ENCODE peak calls at places on chromosome 16, in seven cellular contexts. J, N, I, T, X, V and A are unnamed samples.

GRCh38 chr16:3070608-3071111 is 5.2 kb downstream of the IL32 start:
- DNase-seq in T (no peak), J (no peak), X (no peak), N (no peak), I (no peak), V (peak), A (no peak)

GRCh38 chr16:252366-253337 is 18.0 kb downstream of the FAM234A start:
- DNase-seq in I (no peak), J (no peak), T (peak), X (peak), N (no peak), V (no peak), A (peak)

GRCh38 chr16:67329901-67330300 is 3.3 kb downstream of the LRRC36 start:
- DNase-seq in T (no peak), J (no peak), V (no peak), N (no peak), X (peak), I (no peak), A (no peak)

GRCh38 chr16:89593841-89594240 is 18.3 kb downstream of the CPNE7 start:
- DNase-seq in T (no peak), X (no peak), J (no peak), N (no peak), I (no peak), V (no peak), A (no peak)

GRCh38 chr16:66035096-66035495 is 331.4 kb upstream of the CDH5 start:
- DNase-seq in N (no peak), J (no peak), T (no peak), I (no peak), V (no peak), X (no peak), A (no peak)

GRCh38 chr16:81626181-81626674 is 152.9 kb upstream of the PLCG2 start:
- DNase-seq in V (no peak), T (no peak), I (no peak), J (no peak), X (no peak), N (no peak), A (no peak)

GRCh38 chr16:72256398-72257048 is 84.6 kb upstream of the PMFBP1 start:
- DNase-seq in V (no peak), N (peak), I (no peak), J (no peak), T (no peak), X (no peak), A (no peak)

GRCh38 chr16:81885976-81886586 is 107.0 kb downstream of the PLCG2 start:
- DNase-seq in X (peak), V (peak), I (no peak), J (peak), T (no peak), N (no peak), A (no peak)

GRCh38 chr16:84268661-84269060 is 26.0 kb upstream of the WFDC1 start:
- DNase-seq in N (no peak), I (no peak), T (no peak), V (no peak), J (peak), X (no peak), A (no peak)

GRCh38 chr16:23509763-23510153 is 536 bp downstream of the GGA2 start:
- DNase-seq in I (no peak), T (no peak), N (no peak), X (peak), J (peak), V (peak), A (no peak)

GRCh38 chr16:17416461-17417221 is 54.1 kb downstream of the XYLT1 start:
- DNase-seq in I (no peak), X (no peak), V (peak), N (peak), J (no peak), T (peak), A (peak)

GRCh38 chr16:65661451-65661850 is 539.6 kb upstream of the CDH11 start:
- DNase-seq in T (no peak), V (no peak), X (no peak), N (no peak), J (no peak), I (no peak), A (no peak)

DNA sequence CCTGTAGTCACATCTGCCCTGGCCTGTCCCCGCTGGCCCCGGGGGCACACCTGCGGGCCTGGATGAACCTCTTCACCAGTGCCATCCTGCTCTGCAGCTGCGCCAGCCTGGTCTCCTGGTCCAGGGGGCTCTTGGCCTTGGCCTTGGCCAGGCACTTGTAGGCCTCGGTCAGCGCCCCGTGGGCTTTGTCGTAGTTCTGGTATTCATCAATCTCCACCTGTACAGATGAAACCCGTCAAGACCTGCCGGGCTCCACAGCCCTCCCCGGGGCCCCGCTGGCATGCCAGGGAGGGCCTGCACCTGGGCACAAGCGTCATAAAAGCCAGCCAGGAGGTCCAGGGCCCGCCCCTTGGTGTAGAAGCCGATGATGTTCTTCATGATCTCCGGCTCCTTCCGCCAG is 13.6 kb upstream of the TMEM204 start:
- DNase-seq in J (no peak), T (no peak), X (no peak), I (no peak), V (no peak), N (no peak), A (no peak)
- TF ChIP-seq CTCF in J (no peak), T (no peak), X (no peak), I (no peak), V (no peak), N (no peak), A (no peak)

GRCh38 chr16:58451263-58451662 is 48.7 kb upstream of the NDRG4 start:
- DNase-seq in N (no peak), V (no peak), X (no peak), I (no peak), T (no peak), J (no peak), A (no peak)

GRCh38 chr16:58448890-58449289 is 51.1 kb upstream of the NDRG4 start:
- DNase-seq in I (no peak), T (no peak), X (peak), J (no peak), V (no peak), N (no peak), A (no peak)

GRCh38 chr16:58450590-58450989 is 49.4 kb upstream of the NDRG4 start:
- DNase-seq in T (no peak), V (no peak), X (no peak), N (no peak), I (no peak), J (no peak), A (no peak)

GRCh38 chr16:58449306-58449705 is 50.6 kb upstream of the NDRG4 start:
- DNase-seq in V (no peak), N (no peak), I (no peak), X (no peak), T (no peak), J (no peak), A (no peak)

GRCh38 chr16:58449768-58450167 is 50.2 kb upstream of the NDRG4 start:
- DNase-seq in N (no peak), V (peak), I (no peak), T (no peak), J (no peak), X (no peak), A (no peak)
- H3K4me3 ChIP-seq in N (no peak), V (no peak), I (no peak), T (no peak), J (no peak), X (no peak), A (no peak)

GRCh38 chr16:24997665-24998064 is 17.5 kb downstream of the ARHGAP17 start:
- DNase-seq in J (no peak), N (no peak), T (no peak), V (no peak), I (no peak), X (no peak), A (no peak)
- TF ChIP-seq CTCF in J (no peak), N (no peak), T (no peak), V (no peak), I (no peak), X (no peak), A (no peak)

GRCh38 chr16:48231675-48232214 is 12.4 kb upstream of the LONP2 start:
- DNase-seq in I (no peak), T (peak), J (peak), X (peak), V (peak), N (no peak), A (no peak)
- H3K4me3 ChIP-seq in I (no peak), T (no peak), J (no peak), X (no peak), V (no peak), N (no peak), A (no peak)

GRCh38 chr16:85557083-85557975 is 55.8 kb upstream of the GSE1 start:
- DNase-seq in J (peak), T (peak), I (no peak), N (no peak), X (no peak), V (peak), A (no peak)
- TF ChIP-seq CTCF in J (no peak), T (no peak), I (peak), N (no peak), X (no peak), V (no peak), A (no peak)

GRCh38 chr16:50266337-50267091 is at the start of gene ADCY7:
- DNase-seq in V (peak), T (peak), J (peak), N (peak), I (no peak), X (peak), A (no peak)
- H3K4me3 ChIP-seq in V (peak), T (peak), J (no peak), N (peak), I (peak), X (no peak), A (peak)

GRCh38 chr16:10942352-10943297 is at the start of gene DEXI:
- DNase-seq in I (peak), V (peak), X (peak), N (peak), J (peak), T (peak), A (peak)
- TF ChIP-seq CTCF in I (peak), V (no peak), X (peak), N (no peak), J (peak), T (peak), A (no peak)

GRCh38 chr16:54062361-54063346 is 223.9 kb downstream of the IRX3 start:
- DNase-seq in J (peak), N (no peak), X (no peak), I (no peak), T (no peak), V (peak), A (no peak)
- H3K4me3 ChIP-seq in J (no peak), N (no peak), X (no peak), I (no peak), T (no peak), V (peak), A (no peak)